ENCODE peak calls at places on chromosomes 4 and X, in eight cellular contexts. One of them, this sample, is unnamed.

GRCh38 chr4:48093949-48094550 is 40.0 kb downstream of the TXK start:
- DNase-seq in body of pancreas: peak
- DNase-seq in AG04450: no peak
- DNase-seq in esophagus muscularis mucosa: no peak
- DNase-seq in AG10803: no peak
- DNase-seq in mucosa of descending colon: peak
- DNase-seq in endothelial cell: no peak
- DNase-seq in fibroblast of villous mesenchyme: no peak
- DNase-seq in this sample: peak

GRCh38 chrX:71365356-71365875 is 741 bp upstream of the TAF1 start:
- DNase-seq in body of pancreas: no peak
- DNase-seq in AG04450: no peak
- DNase-seq in esophagus muscularis mucosa: no peak
- DNase-seq in AG10803: no peak
- DNase-seq in mucosa of descending colon: no peak
- DNase-seq in endothelial cell: no peak
- DNase-seq in fibroblast of villous mesenchyme: no peak
- DNase-seq in this sample: no peak

GRCh38 chr4:70913947-70914445 is 11.8 kb downstream of the MOB1B start:
- DNase-seq in body of pancreas: no peak
- DNase-seq in AG04450: no peak
- DNase-seq in esophagus muscularis mucosa: no peak
- DNase-seq in AG10803: no peak
- DNase-seq in mucosa of descending colon: no peak
- DNase-seq in endothelial cell: no peak
- DNase-seq in fibroblast of villous mesenchyme: peak
- DNase-seq in this sample: peak

GRCh38 chrX:1851527-1851926 is 236.7 kb downstream of the ASMT start:
- DNase-seq in body of pancreas: no peak
- DNase-seq in AG04450: no peak
- DNase-seq in esophagus muscularis mucosa: no peak
- DNase-seq in AG10803: no peak
- DNase-seq in mucosa of descending colon: no peak
- DNase-seq in endothelial cell: no peak
- DNase-seq in fibroblast of villous mesenchyme: no peak
- DNase-seq in this sample: no peak

GRCh38 chr4:124899997-124900396 is 187.5 kb upstream of the ANKRD50 start:
- DNase-seq in body of pancreas: no peak
- DNase-seq in AG04450: no peak
- DNase-seq in esophagus muscularis mucosa: no peak
- DNase-seq in AG10803: no peak
- DNase-seq in mucosa of descending colon: no peak
- DNase-seq in endothelial cell: no peak
- DNase-seq in fibroblast of villous mesenchyme: no peak
- DNase-seq in this sample: no peak

GRCh38 chrX:46203115-46203514 is 342.1 kb downstream of the ZNF674 start:
- DNase-seq in body of pancreas: no peak
- DNase-seq in AG04450: no peak
- DNase-seq in esophagus muscularis mucosa: no peak
- DNase-seq in AG10803: no peak
- DNase-seq in mucosa of descending colon: no peak
- DNase-seq in endothelial cell: no peak
- DNase-seq in fibroblast of villous mesenchyme: peak
- DNase-seq in this sample: no peak

GRCh38 chr4:40340034-40340433 is 4.9 kb downstream of the CHRNA9 start:
- DNase-seq in body of pancreas: no peak
- DNase-seq in AG04450: no peak
- DNase-seq in esophagus muscularis mucosa: no peak
- DNase-seq in AG10803: peak
- DNase-seq in mucosa of descending colon: no peak
- DNase-seq in endothelial cell: no peak
- DNase-seq in fibroblast of villous mesenchyme: no peak
- DNase-seq in this sample: no peak

GRCh38 chrX:39759526-39760224 is 338.1 kb downstream of the BCOR start:
- DNase-seq in body of pancreas: peak
- DNase-seq in AG04450: no peak
- DNase-seq in esophagus muscularis mucosa: no peak
- DNase-seq in AG10803: peak
- DNase-seq in mucosa of descending colon: no peak
- DNase-seq in endothelial cell: peak
- DNase-seq in fibroblast of villous mesenchyme: peak
- DNase-seq in this sample: peak

GRCh38 chr4:185931986-185932385 is 120.0 kb upstream of the SORBS2 start:
- DNase-seq in body of pancreas: no peak
- DNase-seq in AG04450: no peak
- DNase-seq in esophagus muscularis mucosa: peak
- DNase-seq in AG10803: no peak
- DNase-seq in mucosa of descending colon: no peak
- DNase-seq in endothelial cell: no peak
- DNase-seq in fibroblast of villous mesenchyme: no peak
- DNase-seq in this sample: no peak

GRCh38 chrX:107025538-107025937 is 25.5 kb upstream of the MORC4 start:
- DNase-seq in body of pancreas: peak
- DNase-seq in AG04450: no peak
- DNase-seq in esophagus muscularis mucosa: no peak
- DNase-seq in AG10803: peak
- DNase-seq in mucosa of descending colon: no peak
- DNase-seq in endothelial cell: peak
- DNase-seq in fibroblast of villous mesenchyme: peak
- DNase-seq in this sample: peak

GRCh38 chr4:7295201-7295916 is 103.0 kb downstream of the SORCS2 start:
- DNase-seq in body of pancreas: no peak
- DNase-seq in AG04450: no peak
- DNase-seq in esophagus muscularis mucosa: no peak
- DNase-seq in AG10803: no peak
- DNase-seq in mucosa of descending colon: peak
- DNase-seq in endothelial cell: no peak
- DNase-seq in fibroblast of villous mesenchyme: no peak
- DNase-seq in this sample: no peak

GRCh38 chr4:179200681-179201080 is 1758.4 kb upstream of the AGA start:
- DNase-seq in body of pancreas: no peak
- DNase-seq in AG04450: no peak
- DNase-seq in esophagus muscularis mucosa: no peak
- DNase-seq in AG10803: no peak
- DNase-seq in mucosa of descending colon: no peak
- DNase-seq in endothelial cell: no peak
- DNase-seq in fibroblast of villous mesenchyme: no peak
- DNase-seq in this sample: no peak

GRCh38 chr4:74886490-74886889 is 46.4 kb upstream of the PARM1 start:
- DNase-seq in body of pancreas: no peak
- DNase-seq in AG04450: no peak
- DNase-seq in esophagus muscularis mucosa: no peak
- DNase-seq in AG10803: peak
- DNase-seq in mucosa of descending colon: no peak
- DNase-seq in endothelial cell: no peak
- DNase-seq in fibroblast of villous mesenchyme: peak
- DNase-seq in this sample: peak

GRCh38 chr4:93409035-93409434 is 419.5 kb upstream of the ATOH1 start:
- DNase-seq in body of pancreas: no peak
- DNase-seq in AG04450: no peak
- DNase-seq in esophagus muscularis mucosa: no peak
- DNase-seq in AG10803: no peak
- DNase-seq in mucosa of descending colon: no peak
- DNase-seq in endothelial cell: no peak
- DNase-seq in fibroblast of villous mesenchyme: no peak
- DNase-seq in this sample: no peak

GRCh38 chr4:72111863-72112262 is 80.1 kb downstream of the NPFFR2 start:
- DNase-seq in body of pancreas: no peak
- DNase-seq in AG04450: no peak
- DNase-seq in esophagus muscularis mucosa: no peak
- DNase-seq in AG10803: no peak
- DNase-seq in mucosa of descending colon: no peak
- DNase-seq in endothelial cell: no peak
- DNase-seq in fibroblast of villous mesenchyme: no peak
- DNase-seq in this sample: no peak

GRCh38 chrX:82658492-82658891 is 849.6 kb upstream of the POU3F4 start:
- DNase-seq in body of pancreas: no peak
- DNase-seq in AG04450: no peak
- DNase-seq in esophagus muscularis mucosa: no peak
- DNase-seq in AG10803: no peak
- DNase-seq in mucosa of descending colon: no peak
- DNase-seq in endothelial cell: no peak
- DNase-seq in fibroblast of villous mesenchyme: no peak
- DNase-seq in this sample: no peak

GRCh38 chrX:55210931-55211677 is 9.0 kb upstream of the PAGE5 start:
- DNase-seq in body of pancreas: peak
- DNase-seq in AG04450: no peak
- DNase-seq in esophagus muscularis mucosa: no peak
- DNase-seq in AG10803: no peak
- DNase-seq in mucosa of descending colon: no peak
- DNase-seq in endothelial cell: no peak
- DNase-seq in fibroblast of villous mesenchyme: no peak
- DNase-seq in this sample: no peak

GRCh38 chrX:136067097-136067496 is 80.2 kb upstream of the FHL1 start:
- DNase-seq in body of pancreas: no peak
- DNase-seq in AG04450: no peak
- DNase-seq in esophagus muscularis mucosa: no peak
- DNase-seq in AG10803: no peak
- DNase-seq in mucosa of descending colon: no peak
- DNase-seq in endothelial cell: no peak
- DNase-seq in fibroblast of villous mesenchyme: peak
- DNase-seq in this sample: no peak

GRCh38 chr4:73870778-73871177 is 1.6 kb downstream of the CXCL1 start:
- DNase-seq in body of pancreas: no peak
- DNase-seq in AG04450: no peak
- DNase-seq in esophagus muscularis mucosa: no peak
- DNase-seq in AG10803: peak
- DNase-seq in mucosa of descending colon: no peak
- DNase-seq in endothelial cell: no peak
- DNase-seq in fibroblast of villous mesenchyme: peak
- DNase-seq in this sample: no peak

GRCh38 chrX:66635360-66635759 is 3.5 kb downstream of the EDA2R start:
- DNase-seq in body of pancreas: no peak
- DNase-seq in AG04450: peak
- DNase-seq in esophagus muscularis mucosa: no peak
- DNase-seq in AG10803: peak
- DNase-seq in mucosa of descending colon: no peak
- DNase-seq in endothelial cell: no peak
- DNase-seq in fibroblast of villous mesenchyme: peak
- DNase-seq in this sample: peak

GRCh38 chrX:13165747-13166146 is 121.3 kb upstream of the FAM9C start:
- DNase-seq in body of pancreas: no peak
- DNase-seq in AG04450: no peak
- DNase-seq in esophagus muscularis mucosa: no peak
- DNase-seq in AG10803: no peak
- DNase-seq in mucosa of descending colon: no peak
- DNase-seq in endothelial cell: no peak
- DNase-seq in fibroblast of villous mesenchyme: no peak
- DNase-seq in this sample: no peak

GRCh38 chr4:184674011-184674410 is 24.5 kb downstream of the PRIMPOL start:
- DNase-seq in body of pancreas: no peak
- DNase-seq in AG04450: no peak
- DNase-seq in esophagus muscularis mucosa: no peak
- DNase-seq in AG10803: no peak
- DNase-seq in mucosa of descending colon: no peak
- DNase-seq in endothelial cell: no peak
- DNase-seq in fibroblast of villous mesenchyme: no peak
- DNase-seq in this sample: peak

GRCh38 chr4:813900-814299 is 12.0 kb downstream of the CPLX1 start:
- DNase-seq in body of pancreas: no peak
- DNase-seq in AG04450: no peak
- DNase-seq in esophagus muscularis mucosa: no peak
- DNase-seq in AG10803: no peak
- DNase-seq in mucosa of descending colon: no peak
- DNase-seq in endothelial cell: no peak
- DNase-seq in fibroblast of villous mesenchyme: no peak
- DNase-seq in this sample: no peak
- TF ChIP-seq CTCF in body of pancreas: peak
- TF ChIP-seq CTCF in AG04450: peak
- TF ChIP-seq CTCF in esophagus muscularis mucosa: no peak
- TF ChIP-seq CTCF in AG10803: no peak
- TF ChIP-seq CTCF in mucosa of descending colon: no peak
- TF ChIP-seq CTCF in endothelial cell: no peak
- TF ChIP-seq CTCF in fibroblast of villous mesenchyme: no peak
- TF ChIP-seq CTCF in this sample: no peak

GRCh38 chr4:116183241-116183640 is 902.1 kb downstream of the TRAM1L1 start:
- DNase-seq in body of pancreas: no peak
- DNase-seq in AG04450: no peak
- DNase-seq in esophagus muscularis mucosa: no peak
- DNase-seq in AG10803: no peak
- DNase-seq in mucosa of descending colon: no peak
- DNase-seq in endothelial cell: no peak
- DNase-seq in fibroblast of villous mesenchyme: no peak
- DNase-seq in this sample: no peak

GRCh38 chr4:116180056-116180690 is 905.2 kb downstream of the TRAM1L1 start:
- DNase-seq in body of pancreas: no peak
- DNase-seq in AG04450: no peak
- DNase-seq in esophagus muscularis mucosa: no peak
- DNase-seq in AG10803: no peak
- DNase-seq in mucosa of descending colon: no peak
- DNase-seq in endothelial cell: no peak
- DNase-seq in fibroblast of villous mesenchyme: peak
- DNase-seq in this sample: no peak
- TF ChIP-seq CTCF in body of pancreas: peak
- TF ChIP-seq CTCF in AG04450: no peak
- TF ChIP-seq CTCF in esophagus muscularis mucosa: no peak
- TF ChIP-seq CTCF in AG10803: peak
- TF ChIP-seq CTCF in mucosa of descending colon: no peak
- TF ChIP-seq CTCF in endothelial cell: peak
- TF ChIP-seq CTCF in fibroblast of villous mesenchyme: no peak
- TF ChIP-seq CTCF in this sample: no peak

DNA sequence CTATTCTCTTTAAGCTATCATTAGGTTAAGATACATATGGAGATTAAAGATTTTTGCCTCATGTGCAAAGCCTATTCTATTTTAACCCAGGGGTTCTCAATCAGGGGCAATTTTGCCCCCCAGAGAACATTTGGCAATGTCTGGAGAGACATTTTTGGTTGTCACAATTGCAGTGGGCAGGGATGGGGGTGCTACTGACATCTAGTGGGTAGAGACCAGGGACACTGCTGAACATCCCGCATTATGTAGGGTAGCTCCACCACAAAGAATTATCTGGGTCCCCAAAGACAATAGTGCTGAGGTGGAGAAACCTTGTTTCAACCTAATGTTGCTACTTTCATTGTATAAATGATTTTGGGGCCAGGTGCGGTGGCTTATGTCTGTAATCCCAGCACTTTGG is 13.2 kb upstream of the CA5B start:
- DNase-seq in body of pancreas: no peak
- DNase-seq in AG04450: no peak
- DNase-seq in esophagus muscularis mucosa: no peak
- DNase-seq in AG10803: no peak
- DNase-seq in mucosa of descending colon: no peak
- DNase-seq in endothelial cell: no peak
- DNase-seq in fibroblast of villous mesenchyme: no peak
- DNase-seq in this sample: no peak
- TF ChIP-seq CTCF in body of pancreas: no peak
- TF ChIP-seq CTCF in AG04450: no peak
- TF ChIP-seq CTCF in esophagus muscularis mucosa: no peak
- TF ChIP-seq CTCF in AG10803: no peak
- TF ChIP-seq CTCF in mucosa of descending colon: no peak
- TF ChIP-seq CTCF in endothelial cell: no peak
- TF ChIP-seq CTCF in fibroblast of villous mesenchyme: no peak
- TF ChIP-seq CTCF in this sample: no peak

GRCh38 chr4:134601706-134602105 is 400.1 kb upstream of the PABPC4L start:
- DNase-seq in body of pancreas: no peak
- DNase-seq in AG04450: no peak
- DNase-seq in esophagus muscularis mucosa: no peak
- DNase-seq in AG10803: no peak
- DNase-seq in mucosa of descending colon: no peak
- DNase-seq in endothelial cell: no peak
- DNase-seq in fibroblast of villous mesenchyme: no peak
- DNase-seq in this sample: no peak
- TF ChIP-seq CTCF in body of pancreas: no peak
- TF ChIP-seq CTCF in AG04450: no peak
- TF ChIP-seq CTCF in esophagus muscularis mucosa: no peak
- TF ChIP-seq CTCF in AG10803: no peak
- TF ChIP-seq CTCF in mucosa of descending colon: no peak
- TF ChIP-seq CTCF in endothelial cell: no peak
- TF ChIP-seq CTCF in fibroblast of villous mesenchyme: no peak
- TF ChIP-seq CTCF in this sample: no peak

This sample was measured in IMR-90.